ENCODE peak calls at places on chromosomes 5 and 9, in six cellular contexts. Y is tibial artery, T is brain microvascular endothelial cell, X is uterus, R is activated B cell treated with CpG ODN at 0.5 μM for 24 hours, P is astrocyte. E is an unnamed sample.

GRCh38 chr5:50440651-50441478 is at the start of gene EMB:
- DNase-seq in Y (no peak), T (no peak), X (no peak), R (peak; percentile 73), P (peak; percentile 24), E (peak; percentile 70)

GRCh38 chr5:7412369-7412768 is 16.4 kb downstream of the ADCY2 start:
- DNase-seq in Y (no peak), T (no peak), X (no peak), R (no peak), P (peak; percentile 61), E (no peak)

GRCh38 chr9:129813661-129814060 is 10.3 kb downstream of the TOR1A start:
- DNase-seq in Y (no peak), T (no peak), X (no peak), R (no peak), P (no peak), E (no peak)

GRCh38 chr5:59296317-59297264 is 596.9 kb downstream of the PDE4D start:
- DNase-seq in Y (no peak), T (no peak), X (no peak), R (no peak), P (peak; percentile 53), E (no peak)

GRCh38 chr9:135326141-135326540 is 153.4 kb upstream of the PPP1R26 start:
- DNase-seq in Y (no peak), T (no peak), X (no peak), R (no peak), P (no peak), E (no peak)

GRCh38 chr5:147453901-147454814 is 55.7 kb downstream of the DPYSL3 start:
- DNase-seq in Y (peak; percentile 95), T (peak; percentile 51), X (peak; percentile 91), R (peak; percentile 55), P (peak; percentile 78), E (peak; percentile 62)

GRCh38 chr5:142316051-142316450 is 8.8 kb downstream of the SPRY4 start:
- DNase-seq in Y (no peak), T (no peak), X (no peak), R (no peak), P (no peak), E (no peak)

GRCh38 chr5:16082053-16082452 is 97.5 kb downstream of the MARCHF11 start:
- DNase-seq in Y (no peak), T (no peak), X (no peak), R (no peak), P (peak; percentile 1), E (no peak)

GRCh38 chr5:76337949-76338589 is 65.0 kb upstream of the IQGAP2 start:
- DNase-seq in Y (no peak), T (peak; percentile 64), X (no peak), R (no peak), P (peak; percentile 70), E (peak; percentile 21)

GRCh38 chr9:93059097-93059959 is 827 bp downstream of the SUSD3 start:
- DNase-seq in Y (no peak), T (no peak), X (peak; percentile 40), R (no peak), P (no peak), E (no peak)

GRCh38 chr9:133202688-133203453 is 6.2 kb downstream of the OBP2B start:
- DNase-seq in Y (no peak), T (no peak), X (no peak), R (no peak), P (no peak), E (no peak)

GRCh38 chr9:37969558-37970300 is 65.8 kb upstream of the SLC25A51 start:
- DNase-seq in Y (no peak), T (no peak), X (no peak), R (no peak), P (no peak), E (no peak)

GRCh38 chr5:80370394-80370793 is 37.5 kb upstream of the ZFYVE16 start:
- DNase-seq in Y (no peak), T (no peak), X (no peak), R (no peak), P (no peak), E (no peak)

GRCh38 chr5:174204914-174205313 is 159.4 kb downstream of the NSG2 start:
- DNase-seq in Y (no peak), T (no peak), X (no peak), R (no peak), P (peak; percentile 58), E (no peak)

GRCh38 chr5:134312796-134313195 is 54.2 kb downstream of the CDKL3 start:
- DNase-seq in Y (no peak), T (no peak), X (no peak), R (no peak), P (no peak), E (no peak)

GRCh38 chr9:95810814-95811213 is 64.7 kb upstream of the ERCC6L2 start:
- DNase-seq in Y (no peak), T (no peak), X (no peak), R (no peak), P (no peak), E (no peak)

GRCh38 chr9:124280176-124280691 is 22.5 kb downstream of the NEK6 start:
- DNase-seq in Y (peak; percentile 96), T (peak; percentile 89), X (peak; percentile 54), R (no peak), P (peak; percentile 90), E (no peak)

DNA sequence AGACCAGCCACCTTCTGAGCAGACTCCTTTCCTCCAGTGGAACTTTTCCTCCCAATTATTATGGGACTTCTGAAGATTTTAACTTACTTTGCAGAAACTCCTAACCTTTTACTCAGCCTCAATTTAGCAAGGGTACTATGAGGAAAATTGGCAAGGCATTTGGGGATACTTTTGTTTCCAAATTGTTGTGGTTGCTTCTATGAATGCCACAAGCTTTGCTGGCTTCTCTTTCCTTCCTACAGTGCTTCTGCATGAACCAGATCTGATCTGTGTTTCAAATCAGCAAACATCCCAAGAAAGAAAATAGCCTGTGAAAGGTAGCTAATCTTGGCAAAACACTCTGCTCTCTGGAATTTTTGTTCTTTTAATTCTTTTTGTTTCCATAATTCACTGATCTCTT is 57.3 kb upstream of the TAF11L2 start:
- DNase-seq in Y (no peak), T (no peak), X (no peak), R (no peak), P (peak; percentile 79), E (no peak)
- TF ChIP-seq CTCF in Y (no peak), T (no peak), X (no peak), R (no peak), P (no peak), E (no peak)

GRCh38 chr5:137695651-137696428 is 40.0 kb downstream of the KLHL3 start:
- DNase-seq in Y (no peak), T (no peak), X (peak; percentile 17), R (no peak), P (no peak), E (no peak)
- TF ChIP-seq CTCF in Y (no peak), T (peak; percentile 39), X (peak; percentile 22), R (no peak), P (no peak), E (no peak)

GRCh38 chr5:2806176-2806575 is 54.7 kb upstream of the IRX2 start:
- DNase-seq in Y (no peak), T (no peak), X (no peak), R (no peak), P (no peak), E (no peak)

GRCh38 chr5:2803751-2804150 is 52.3 kb upstream of the IRX2 start:
- DNase-seq in Y (no peak), T (no peak), X (no peak), R (no peak), P (no peak), E (no peak)

GRCh38 chr5:2801602-2802525 is 50.4 kb upstream of the IRX2 start:
- DNase-seq in Y (no peak), T (no peak), X (no peak), R (no peak), P (no peak), E (no peak)

GRCh38 chr5:2802693-2803365 is 51.4 kb upstream of the IRX2 start:
- DNase-seq in Y (no peak), T (no peak), X (no peak), R (no peak), P (no peak), E (no peak)

DNA sequence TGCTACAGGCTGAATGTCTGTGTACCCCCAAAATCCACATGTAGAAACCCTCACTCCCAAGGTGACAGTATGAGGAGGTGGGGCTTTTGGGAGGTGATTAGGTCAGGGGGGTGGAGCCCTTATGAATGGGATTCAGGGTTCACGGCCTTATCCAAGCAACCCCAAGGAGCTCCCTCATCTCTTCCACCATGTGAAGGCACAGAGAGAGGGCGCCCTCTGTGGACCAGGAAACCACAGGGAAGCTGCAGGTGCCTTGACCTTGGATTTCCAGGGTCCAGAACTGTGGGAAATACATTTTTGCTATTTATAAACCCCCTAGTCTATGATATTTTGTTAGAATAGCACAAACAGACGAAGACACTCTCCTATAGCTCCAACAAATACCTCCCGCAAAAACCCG is 53.6 kb upstream of the IRX2 start:
- DNase-seq in Y (no peak), T (no peak), X (no peak), R (no peak), P (no peak), E (no peak)
- TF ChIP-seq CTCF in Y (no peak), T (no peak), X (no peak), R (no peak), P (no peak), E (no peak)

DNA sequence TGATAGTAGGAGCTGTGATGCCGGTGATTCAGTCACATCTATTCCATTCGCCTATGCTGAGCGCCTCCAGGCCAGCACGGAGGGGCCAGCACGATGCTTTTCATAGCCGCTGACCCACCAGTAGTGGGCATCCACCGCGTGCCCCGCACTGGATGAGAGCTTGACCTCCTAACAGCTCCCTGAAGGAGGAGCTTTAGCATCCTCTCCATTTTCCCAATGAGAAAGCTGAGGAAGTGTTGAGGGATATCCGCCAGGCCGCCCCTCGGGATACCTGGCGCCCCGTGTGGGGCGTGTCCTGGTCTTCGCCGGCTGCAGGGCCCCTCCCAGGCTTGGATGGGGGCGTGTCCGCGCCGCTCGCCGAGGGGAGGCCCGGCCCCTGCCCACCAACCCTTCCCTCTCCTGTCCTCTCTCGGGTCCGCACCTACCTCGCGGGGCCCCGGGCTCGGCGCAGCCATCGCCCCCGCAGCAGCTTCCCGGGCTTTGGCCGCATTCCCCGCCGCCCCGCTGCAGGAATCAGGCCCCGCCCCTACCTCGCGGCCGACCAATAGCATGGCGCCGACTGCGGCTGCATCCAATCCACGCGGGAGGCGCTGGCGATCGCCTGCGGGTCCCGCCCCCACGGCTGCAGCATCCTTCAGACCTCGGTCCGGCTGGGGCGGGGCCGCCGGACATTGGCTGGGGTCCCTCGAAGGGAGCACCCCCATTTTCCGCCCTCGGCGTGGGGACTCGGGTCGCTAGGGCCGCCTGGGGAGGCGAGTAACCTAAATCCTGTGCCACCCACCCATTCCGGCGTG is at the start of gene PIP5KL1:
- DNase-seq in Y (peak; percentile 83), T (peak; percentile 81), X (peak; percentile 82), R (peak; percentile 79), P (peak; percentile 59), E (peak; percentile 73)
- TF ChIP-seq CTCF in Y (no peak), T (peak; percentile 44), X (no peak), R (no peak), P (no peak), E (no peak)

GRCh38 chr9:88011005-88011766 is 36.9 kb upstream of the CDK20 start:
- DNase-seq in Y (no peak), T (no peak), X (no peak), R (no peak), P (no peak), E (no peak)
- TF ChIP-seq CTCF in Y (no peak), T (peak; percentile 38), X (peak; percentile 25), R (no peak), P (peak; percentile 16), E (no peak)

E was measured in natural killer cell.